ENCODE peak calls at places on chromosomes 5 and 9, in eight cellular contexts. Y, O, E, T, V, Z, F and G are unnamed samples.

GRCh38 chr9:112299514-112299913 is 33.9 kb downstream of the PTBP3 start:
- DNase-seq in Y (peak; percentile 19), O (no peak), E (no peak), T (no peak), V (peak; percentile 76), Z (no peak), F (no peak), G (no peak)

GRCh38 chr5:128903550-128903949 is 61.7 kb upstream of the SLC27A6 start:
- DNase-seq in Y (no peak), O (peak; percentile 21), E (no peak), T (no peak), V (no peak), Z (no peak), F (no peak), G (no peak)

GRCh38 chr5:132079081-132079480 is 5.5 kb downstream of the CSF2 start:
- DNase-seq in Y (no peak), O (no peak), E (no peak), T (no peak), V (no peak), Z (no peak), F (no peak), G (no peak)

GRCh38 chr5:5584236-5584749 is 161.8 kb downstream of the ICE1 start:
- DNase-seq in Y (no peak), O (no peak), E (no peak), T (no peak), V (no peak), Z (no peak), F (no peak), G (no peak)

GRCh38 chr5:17020586-17021362 is 84.7 kb upstream of the MYO10 start:
- DNase-seq in Y (no peak), O (no peak), E (no peak), T (no peak), V (no peak), Z (no peak), F (no peak), G (no peak)

GRCh38 chr9:6567140-6567591 is 78.4 kb downstream of the GLDC start:
- DNase-seq in Y (peak; percentile 92), O (no peak), E (no peak), T (no peak), V (peak; percentile 93), Z (no peak), F (peak; percentile 54), G (no peak)

GRCh38 chr5:110105692-110106091 is 416.0 kb downstream of the MAN2A1 start:
- DNase-seq in Y (no peak), O (no peak), E (no peak), T (no peak), V (peak; percentile 67), Z (peak; percentile 28), F (no peak), G (no peak)

GRCh38 chr9:16247188-16247875 is 623.1 kb downstream of the BNC2 start:
- DNase-seq in Y (peak; percentile 77), O (no peak), E (no peak), T (no peak), V (no peak), Z (no peak), F (no peak), G (no peak)

GRCh38 chr5:139651863-139652787 is 4.0 kb downstream of the CXXC5 start:
- DNase-seq in Y (peak; percentile 86), O (peak; percentile 90), E (peak; percentile 79), T (peak; percentile 96), V (peak; percentile 84), Z (peak; percentile 86), F (peak; percentile 72), G (no peak)

GRCh38 chr9:124343533-124344290 is 71.5 kb downstream of the PSMB7 start:
- DNase-seq in Y (no peak), O (no peak), E (no peak), T (no peak), V (no peak), Z (no peak), F (no peak), G (no peak)

GRCh38 chr5:163505475-163506457 is at the start of gene MAT2B:
- DNase-seq in Y (peak; percentile 93), O (peak; percentile 98), E (peak; percentile 95), T (peak; percentile 93), V (peak; percentile 95), Z (peak; percentile 96), F (peak; percentile 75), G (peak; percentile 97)

DNA sequence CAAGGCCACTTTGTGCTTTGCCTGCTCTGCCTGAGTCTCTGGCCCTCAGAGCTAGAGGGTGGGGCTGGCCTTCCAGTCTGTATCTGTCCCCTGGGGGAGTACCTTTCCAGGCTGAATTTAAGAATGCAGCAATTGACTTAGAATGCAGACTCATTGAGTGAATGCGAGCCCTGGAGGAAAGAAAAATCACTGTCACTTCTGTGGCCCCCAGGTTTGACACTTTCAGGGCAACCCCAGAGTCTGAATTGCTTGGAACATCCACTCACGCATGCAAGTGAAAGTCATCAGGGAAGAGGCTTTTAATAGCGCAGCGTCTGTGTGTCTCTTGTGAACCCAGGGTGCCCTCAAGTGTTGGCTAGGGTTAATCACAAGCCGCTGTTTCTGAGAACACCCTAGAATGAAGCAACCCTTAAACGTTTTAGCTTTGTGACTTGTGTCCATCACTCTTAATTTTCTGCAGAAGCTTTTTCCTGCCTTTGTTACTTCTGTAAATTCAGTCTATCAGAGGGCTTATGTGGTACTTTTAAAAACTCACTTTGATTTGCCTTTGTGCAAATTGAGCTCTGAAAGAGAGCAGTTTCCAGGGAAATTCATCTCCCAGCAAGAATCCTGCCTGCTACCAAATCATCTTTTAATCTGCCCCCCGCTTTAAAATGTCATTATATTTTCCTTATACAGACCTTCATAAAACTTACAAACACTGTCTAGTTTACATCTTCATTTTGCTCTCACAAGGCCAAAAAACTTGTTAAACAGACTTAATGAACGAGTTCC is 146.8 kb upstream of the IQGAP2 start:
- DNase-seq in Y (peak; percentile 43), O (peak; percentile 89), E (peak; percentile 18), T (peak; percentile 64), V (peak; percentile 87), Z (peak; percentile 54), F (peak; percentile 42), G (no peak)
- TF ChIP-seq CTCF in Y (peak; percentile 59), O (peak; percentile 79), E (peak; percentile 15), T (peak; percentile 81), V (peak; percentile 78), Z (peak; percentile 45), F (peak; percentile 85), G (peak; percentile 76)

GRCh38 chr9:85258229-85258628 is 483.5 kb downstream of the AGTPBP1 start:
- DNase-seq in Y (no peak), O (no peak), E (no peak), T (no peak), V (no peak), Z (no peak), F (no peak), G (no peak)

GRCh38 chr9:85263288-85263687 is 478.5 kb downstream of the AGTPBP1 start:
- DNase-seq in Y (no peak), O (no peak), E (no peak), T (no peak), V (no peak), Z (no peak), F (no peak), G (no peak)

GRCh38 chr9:85260288-85260687 is 481.5 kb downstream of the AGTPBP1 start:
- DNase-seq in Y (no peak), O (no peak), E (no peak), T (no peak), V (no peak), Z (no peak), F (no peak), G (no peak)

GRCh38 chr9:85262333-85262732 is 479.4 kb downstream of the AGTPBP1 start:
- DNase-seq in Y (peak; percentile 50), O (no peak), E (no peak), T (no peak), V (no peak), Z (no peak), F (no peak), G (no peak)

GRCh38 chr9:85258823-85259370 is 482.9 kb downstream of the AGTPBP1 start:
- DNase-seq in Y (peak; percentile 54), O (peak; percentile 84), E (no peak), T (peak; percentile 62), V (peak; percentile 23), Z (peak; percentile 53), F (peak; percentile 28), G (no peak)
- TF ChIP-seq CTCF in Y (peak; percentile 69), O (peak; percentile 78), E (no peak), T (peak; percentile 73), V (peak; percentile 31), Z (peak; percentile 45), F (peak; percentile 60), G (peak; percentile 88)

GRCh38 chr5:125987677-125988255 is 435.4 kb upstream of the GRAMD2B start:
- DNase-seq in Y (no peak), O (peak; percentile 58), E (no peak), T (no peak), V (no peak), Z (no peak), F (no peak), G (no peak)
- TF ChIP-seq CTCF in Y (no peak), O (peak; percentile 49), E (no peak), T (no peak), V (peak; percentile 7), Z (no peak), F (no peak), G (no peak)

GRCh38 chr9:20271107-20271506 is 351.2 kb downstream of the MLLT3 start:
- DNase-seq in Y (peak; percentile 50), O (no peak), E (no peak), T (no peak), V (no peak), Z (no peak), F (no peak), G (no peak)
- TF ChIP-seq CTCF in Y (no peak), O (no peak), E (no peak), T (no peak), V (no peak), Z (no peak), F (no peak), G (no peak)

DNA sequence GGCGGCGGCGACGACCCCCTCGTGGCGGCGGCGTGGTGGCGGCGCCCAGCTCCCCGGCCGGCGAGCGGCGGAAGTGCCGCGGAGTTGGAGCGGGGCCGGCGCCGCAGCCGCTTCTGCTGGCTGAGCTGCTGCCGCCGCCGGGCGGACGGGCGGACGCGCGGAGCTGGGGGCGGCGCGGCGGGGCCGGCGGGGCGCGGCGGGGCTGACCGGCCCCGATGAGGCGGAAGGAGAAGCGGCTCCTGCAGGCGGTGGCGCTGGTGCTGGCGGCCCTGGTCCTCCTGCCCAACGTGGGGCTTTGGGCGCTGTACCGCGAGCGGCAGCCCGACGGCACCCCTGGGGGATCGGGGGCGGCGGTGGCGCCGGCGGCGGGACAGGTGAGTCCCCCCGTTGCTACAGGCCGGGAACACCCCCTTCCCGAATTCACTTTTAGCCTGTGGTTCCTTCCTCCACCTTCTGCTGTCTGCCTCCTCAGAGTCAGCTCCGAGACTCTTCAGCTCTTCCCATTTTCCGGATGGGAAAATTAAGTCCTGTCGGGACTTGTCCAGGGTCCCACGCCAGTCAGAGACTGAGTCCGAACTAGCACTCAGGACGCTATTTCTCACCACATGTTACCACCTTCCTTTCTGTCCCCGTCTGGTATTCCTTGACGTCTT is at the start of gene GALNT10:
- DNase-seq in Y (peak; percentile 73), O (peak; percentile 73), E (peak; percentile 61), T (peak; percentile 93), V (peak; percentile 74), Z (peak; percentile 69), F (no peak), G (no peak)
- TF ChIP-seq CTCF in Y (no peak), O (no peak), E (no peak), T (peak; percentile 10), V (no peak), Z (no peak), F (no peak), G (no peak)

GRCh38 chr5:55714339-55714738 is 2.2 kb upstream of the SLC38A9 start:
- DNase-seq in Y (no peak), O (peak; percentile 38), E (no peak), T (no peak), V (no peak), Z (no peak), F (no peak), G (no peak)
- TF ChIP-seq CTCF in Y (no peak), O (peak; percentile 24), E (no peak), T (no peak), V (peak; percentile 4), Z (no peak), F (no peak), G (no peak)

GRCh38 chr5:115377468-115378217 is 81.2 kb upstream of the CCDC112 start:
- DNase-seq in Y (peak; percentile 81), O (no peak), E (no peak), T (peak; percentile 34), V (peak; percentile 92), Z (no peak), F (peak; percentile 47), G (no peak)
- TF ChIP-seq CTCF in Y (peak; percentile 34), O (no peak), E (no peak), T (no peak), V (peak; percentile 65), Z (no peak), F (peak; percentile 19), G (peak; percentile 36)